ENCODE peak calls at places on chromosomes 5 and 9, in four cellular contexts. One of them, this sample, is unnamed.

GRCh38 chr5:135020111-135020895 is 13.7 kb downstream of the PITX1 start:
- DNase-seq in HEK293T: peak
- DNase-seq in smooth muscle cell of the brain vasculature: no peak
- DNase-seq in LHCN-M2: no peak
- DNase-seq in this sample: no peak

GRCh38 chr5:172642511-172642910 is 1.4 kb downstream of the NEURL1B start:
- DNase-seq in HEK293T: no peak
- DNase-seq in LHCN-M2: no peak
- DNase-seq in smooth muscle cell of the brain vasculature: no peak
- DNase-seq in this sample: no peak

GRCh38 chr5:133841831-133842750 is 126.3 kb downstream of the C5orf15 start:
- DNase-seq in HEK293T: no peak
- DNase-seq in smooth muscle cell of the brain vasculature: no peak
- DNase-seq in LHCN-M2: no peak
- DNase-seq in this sample: no peak

GRCh38 chr9:104991144-104991953 is 63.4 kb upstream of the ABCA1 start:
- DNase-seq in LHCN-M2: peak
- DNase-seq in HEK293T: peak
- DNase-seq in smooth muscle cell of the brain vasculature: peak
- DNase-seq in this sample: peak

GRCh38 chr5:57791875-57792274 is 309.3 kb upstream of the ACTBL2 start:
- DNase-seq in HEK293T: no peak
- DNase-seq in LHCN-M2: no peak
- DNase-seq in smooth muscle cell of the brain vasculature: no peak
- DNase-seq in this sample: no peak

GRCh38 chr9:20225841-20226240 is 396.5 kb downstream of the MLLT3 start:
- DNase-seq in HEK293T: no peak
- DNase-seq in LHCN-M2: peak
- DNase-seq in smooth muscle cell of the brain vasculature: no peak
- DNase-seq in this sample: no peak

GRCh38 chr5:7877851-7878250 is 8.9 kb downstream of the MTRR start:
- DNase-seq in LHCN-M2: peak
- DNase-seq in smooth muscle cell of the brain vasculature: no peak
- DNase-seq in HEK293T: no peak
- DNase-seq in this sample: no peak

GRCh38 chr5:53023969-53024368 is 34.8 kb downstream of the ITGA2 start:
- DNase-seq in LHCN-M2: peak
- DNase-seq in HEK293T: no peak
- DNase-seq in smooth muscle cell of the brain vasculature: no peak
- DNase-seq in this sample: peak

GRCh38 chr5:113354056-113354455 is 80.7 kb downstream of the TSSK1B start:
- DNase-seq in LHCN-M2: no peak
- DNase-seq in HEK293T: no peak
- DNase-seq in smooth muscle cell of the brain vasculature: no peak
- DNase-seq in this sample: no peak

GRCh38 chr5:14223372-14223771 is 80.2 kb downstream of the TRIO start:
- DNase-seq in HEK293T: no peak
- DNase-seq in smooth muscle cell of the brain vasculature: no peak
- DNase-seq in LHCN-M2: no peak
- DNase-seq in this sample: no peak

GRCh38 chr5:135140805-135141204 is 106.8 kb upstream of the PITX1 start:
- DNase-seq in smooth muscle cell of the brain vasculature: no peak
- DNase-seq in HEK293T: no peak
- DNase-seq in LHCN-M2: peak
- DNase-seq in this sample: peak

GRCh38 chr5:573976-574375 is 38.2 kb upstream of the CEP72 start:
- DNase-seq in HEK293T: no peak
- DNase-seq in LHCN-M2: no peak
- DNase-seq in smooth muscle cell of the brain vasculature: no peak
- DNase-seq in this sample: no peak

GRCh38 chr5:175814676-175815075 is 56.7 kb upstream of the CPLX2 start:
- DNase-seq in HEK293T: no peak
- DNase-seq in smooth muscle cell of the brain vasculature: no peak
- DNase-seq in LHCN-M2: peak
- DNase-seq in this sample: peak